ENCODE peak calls at places on chromosomes 11 and 22, in six cellular contexts. E is stomach, O is adrenal gland, B is IMR-90, Q is ovary, R is Peyer's patch. K is an unnamed sample.

GRCh38 chr11:46914363-46914762 is 4.0 kb downstream of the LRP4 start:
- DNase-seq in O (peak; percentile 72), Q (no peak), E (no peak), B (peak; percentile 75), R (no peak), K (no peak)

GRCh38 chr22:38074181-38075104 is 9.5 kb downstream of the SLC16A8 start:
- DNase-seq in Q (no peak), B (peak; percentile 41), E (no peak), O (no peak), R (no peak), K (no peak)

GRCh38 chr11:11979487-11980117 is 28.8 kb downstream of the DKK3 start:
- DNase-seq in R (no peak), Q (no peak), E (peak; percentile 60), B (peak; percentile 81), O (no peak), K (no peak)

GRCh38 chr11:1567721-1568100 is 4.4 kb downstream of the DUSP8 start:
- DNase-seq in Q (no peak), R (no peak), B (no peak), O (no peak), E (no peak), K (peak; percentile 71)

GRCh38 chr11:41982975-41983374 is 523.5 kb upstream of the LRRC4C start:
- DNase-seq in E (no peak), R (no peak), O (no peak), Q (no peak), B (no peak), K (no peak)

GRCh38 chr11:44007746-44008501 is 39.9 kb upstream of the ACCSL start:
- DNase-seq in R (no peak), B (no peak), Q (peak; percentile 12), O (no peak), E (no peak), K (no peak)

GRCh38 chr22:41217553-41218157 is 12.5 kb downstream of the L3MBTL2 start:
- DNase-seq in R (no peak), O (peak; percentile 52), E (peak; percentile 42), Q (peak; percentile 80), B (peak; percentile 92), K (no peak)

GRCh38 chr22:44391481-44392445 is 79.0 kb upstream of the SHISAL1 start:
- DNase-seq in Q (peak; percentile 5), E (no peak), O (no peak), R (peak; percentile 15), B (no peak), K (peak; percentile 47)

GRCh38 chr11:14386895-14387480 is 28.0 kb upstream of the RRAS2 start:
- DNase-seq in E (no peak), Q (peak; percentile 42), O (peak; percentile 21), B (peak; percentile 89), R (no peak), K (no peak)

GRCh38 chr11:103397369-103397768 is 288.1 kb downstream of the DYNC2H1 start:
- DNase-seq in E (no peak), Q (no peak), R (no peak), O (no peak), B (peak; percentile 78), K (no peak)

GRCh38 chr11:33867996-33868645 is 23.8 kb downstream of the LMO2 start:
- DNase-seq in B (no peak), Q (no peak), E (no peak), O (no peak), R (no peak), K (no peak)

GRCh38 chr11:120343429-120343828 is 7.2 kb downstream of the ARHGEF12 start:
- DNase-seq in O (peak; percentile 39), B (no peak), Q (no peak), R (no peak), E (no peak), K (no peak)

GRCh38 chr22:44187652-44188230 is 7.0 kb downstream of the PARVG start:
- DNase-seq in B (no peak), E (no peak), Q (no peak), R (no peak), O (no peak), K (no peak)

GRCh38 chr11:131027501-131027900 is 111.2 kb upstream of the SNX19 start:
- DNase-seq in Q (no peak), O (no peak), R (no peak), E (no peak), B (no peak), K (no peak)

GRCh38 chr11:132125855-132126841 is 755.7 kb downstream of the NTM start:
- DNase-seq in E (no peak), B (peak; percentile 26), O (peak; percentile 10), Q (no peak), R (no peak), K (no peak)

GRCh38 chr11:125464266-125464662 is 31.8 kb downstream of the FEZ1 start:
- DNase-seq in B (peak; percentile 70), O (no peak), R (no peak), E (no peak), Q (no peak), K (no peak)

GRCh38 chr11:10778217-10778970 is 27.3 kb downstream of the CTR9 start:
- DNase-seq in R (no peak), Q (no peak), E (no peak), B (peak; percentile 95), O (peak; percentile 57), K (no peak)

GRCh38 chr22:50260801-50261614 is 475 bp downstream of the MAPK12 start:
- DNase-seq in B (peak; percentile 67), O (peak; percentile 46), E (peak; percentile 51), Q (no peak), R (no peak), K (no peak)

GRCh38 chr22:46563381-46564083 is 26.1 kb upstream of the CELSR1 start:
- DNase-seq in Q (peak; percentile 61), E (peak; percentile 88), R (peak; percentile 95), B (peak; percentile 37), O (peak; percentile 89), K (peak; percentile 94)

GRCh38 chr11:73645570-73645969 is 811 bp upstream of the PLEKHB1 start:
- DNase-seq in Q (no peak), R (no peak), B (no peak), O (no peak), E (no peak), K (no peak)

GRCh38 chr11:3905080-3905953 is 49.9 kb downstream of the STIM1 start:
- DNase-seq in Q (no peak), R (no peak), B (peak; percentile 76), O (peak; percentile 64), E (peak; percentile 34), K (no peak)

GRCh38 chr11:120340529-120340928 is 4.3 kb downstream of the ARHGEF12 start:
- DNase-seq in O (no peak), E (no peak), B (peak; percentile 49), Q (no peak), R (no peak), K (no peak)

GRCh38 chr11:94623120-94623735 is 56.1 kb downstream of the PIWIL4 start:
- DNase-seq in O (peak; percentile 46), R (no peak), Q (peak; percentile 32), E (peak; percentile 35), B (peak; percentile 78), K (no peak)

GRCh38 chr22:19546680-19547079 is 22.5 kb upstream of the CLDN5 start:
- DNase-seq in E (no peak), O (no peak), R (no peak), B (no peak), Q (no peak), K (no peak)

GRCh38 chr11:70524096-70524922 is 126.0 kb downstream of the CTTN start:
- DNase-seq in O (no peak), Q (peak; percentile 7), E (no peak), B (peak; percentile 18), R (peak; percentile 30), K (peak; percentile 49)

GRCh38 chr22:25126510-25126909 is 73.1 kb upstream of the CRYBB3 start:
- DNase-seq in B (no peak), Q (no peak), O (no peak), E (no peak), R (no peak), K (no peak)
- H3K4me1 ChIP-seq in B (no peaks in the 10 kb centered on the region), Q (no peaks in the 10 kb centered on the region), O (no peaks in the 10 kb centered on the region), E (peaks cover 65% of the 10 kb centered on the region), R (no peaks in the 10 kb centered on the region), K (no peaks in the 10 kb centered on the region)

DNA sequence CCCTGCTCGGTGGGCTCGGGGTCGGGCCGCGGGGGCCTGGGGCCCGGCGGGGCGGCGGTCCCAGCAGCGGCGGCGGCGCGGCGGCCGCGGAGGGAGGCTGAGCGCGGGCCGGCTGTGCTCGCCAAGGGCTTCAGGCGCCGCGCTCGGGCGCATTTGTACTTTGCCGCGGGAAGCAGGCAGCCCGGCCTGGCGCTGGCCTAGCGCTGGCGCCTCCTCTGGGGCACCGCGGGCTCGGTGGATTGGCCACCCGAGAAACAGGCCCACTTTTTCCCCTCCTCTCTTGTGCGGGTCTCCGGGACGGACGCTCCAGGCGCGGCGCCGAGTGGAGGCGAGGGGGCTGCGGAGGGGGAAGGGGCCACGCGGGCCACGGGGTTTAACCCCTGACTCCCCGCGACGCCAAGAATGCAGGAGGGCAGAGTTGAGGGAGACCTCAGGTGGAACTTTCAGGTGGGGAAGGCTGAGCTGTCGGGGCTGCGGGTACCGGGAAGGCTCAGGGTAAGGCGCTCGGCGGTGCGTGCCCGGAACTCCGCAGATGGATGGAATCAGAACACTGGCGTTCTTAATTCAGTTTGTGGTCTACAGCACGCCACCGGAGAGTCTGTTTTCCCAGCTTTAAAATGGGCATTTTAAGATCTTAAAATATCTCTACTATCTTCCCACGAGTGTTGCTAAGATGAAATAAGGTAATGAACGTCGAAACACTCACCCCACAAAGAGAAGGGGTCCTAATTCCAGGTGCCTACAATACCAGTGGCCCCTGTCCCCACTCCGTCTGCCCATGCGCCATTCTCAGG is at the start of gene CHRDL2:
- DNase-seq in E (no peak), Q (no peak), B (peak; percentile 34), O (peak; percentile 29), R (no peak), K (no peak)
- H3K27me3 ChIP-seq in E (peaks cover 22% of the 10 kb centered on the region), Q (no peaks in the 10 kb centered on the region), B (peaks cover 61% of the 10 kb centered on the region), O (peaks cover 25% of the 10 kb centered on the region), R (peaks cover 14% of the 10 kb centered on the region), K (peaks cover 60% of the 10 kb centered on the region)

GRCh38 chr11:68051191-68052136 is 12.6 kb downstream of the TCIRG1 start:
- DNase-seq in Q (no peak), B (no peak), E (no peak), O (no peak), R (no peak), K (no peak)
- TF ChIP-seq POLR2A in Q (no peak), B (no peak), E (no peak), O (no peak), R (no peak), K (no peak)

GRCh38 chr11:65710424-65710823 is 1.6 kb upstream of the KAT5 start:
- DNase-seq in O (no peak), E (no peak), R (no peak), Q (no peak), B (no peak), K (no peak)

GRCh38 chr11:65711785-65712632 is at the start of gene KAT5:
- DNase-seq in R (peak; percentile 100), B (peak; percentile 98), Q (peak; percentile 98), O (peak; percentile 99), E (peak; percentile 99), K (peak; percentile 99)

GRCh38 chr11:65712633-65713076 is 603 bp downstream of the KAT5 start:
- DNase-seq in B (no peak), R (no peak), Q (no peak), E (no peak), O (no peak), K (peak; percentile 73)

GRCh38 chr11:65708451-65708850 is 3.6 kb upstream of the KAT5 start:
- DNase-seq in B (no peak), O (no peak), E (no peak), R (no peak), Q (no peak), K (no peak)

GRCh38 chr11:65709661-65710060 is 2.4 kb upstream of the KAT5 start:
- DNase-seq in B (no peak), E (no peak), Q (no peak), O (peak; percentile 11), R (no peak), K (peak; percentile 13)
- H3K4me1 ChIP-seq in B (no peaks in the 10 kb centered on the region), E (peaks cover 36% of the 10 kb centered on the region), Q (peaks cover 5% of the 10 kb centered on the region), O (peaks cover 7% of the 10 kb centered on the region), R (peaks cover 10% of the 10 kb centered on the region), K (peaks cover 9% of the 10 kb centered on the region)

GRCh38 chr11:13276454-13276851 is 1.1 kb upstream of the BMAL1 start:
- DNase-seq in B (no peak), R (no peak), Q (no peak), O (no peak), E (no peak), K (no peak)
- H3K27me3 ChIP-seq in B (peaks cover 4% of the 10 kb centered on the region), R (no peaks in the 10 kb centered on the region), Q (no peaks in the 10 kb centered on the region), O (no peaks in the 10 kb centered on the region), E (no peaks in the 10 kb centered on the region), K (no peaks in the 10 kb centered on the region)

K was measured in spleen.